ENCODE peak calls at places on chromosomes 5 and 9, in nine cellular contexts. K is RWPE1; A is epithelial cell of esophagus; J is right lobe of liver; P is fibroblast of lung; D is left ventricle myocardium inferior; C is neural crest cell; R is choroid plexus epithelial cell; L is activated CD8-positive, alpha-beta T cell treated with anti-CD3 and anti-CD28 coated beads for 36 hours. V is an unnamed sample.

GRCh38 chr9:121498487-121499176 is 1.0 kb downstream of the GGTA1 start:
- DNase-seq in K (peak), A (peak), J (no peak), P (peak), D (no peak), C (no peak), R (peak), L (peak), V (peak)

GRCh38 chr9:128916204-128916603 is 4.6 kb upstream of the PHYHD1 start:
- DNase-seq in K (no peak), A (peak), J (no peak), P (no peak), D (no peak), C (no peak), R (peak), L (no peak), V (peak)

GRCh38 chr5:79396265-79396664 is 117.7 kb downstream of the HOMER1 start:
- DNase-seq in K (no peak), A (peak), J (no peak), P (peak), D (no peak), C (no peak), R (peak), L (no peak), V (no peak)

GRCh38 chr5:72785796-72786195 is 30.7 kb upstream of the TNPO1 start:
- DNase-seq in K (no peak), A (peak), J (no peak), P (no peak), D (no peak), C (no peak), R (no peak), L (no peak), V (no peak)

GRCh38 chr5:143527808-143528207 is 124.3 kb upstream of the NR3C1 start:
- DNase-seq in K (peak), A (peak), J (no peak), P (no peak), D (no peak), C (no peak), R (peak), L (no peak), V (no peak)

GRCh38 chr5:146409081-146409671 is 38.0 kb upstream of the TCERG1 start:
- DNase-seq in K (peak), A (peak), J (no peak), P (no peak), D (no peak), C (no peak), R (peak), L (no peak), V (no peak)

GRCh38 chr5:150358261-150359095 is 981 bp downstream of the TCOF1 start:
- DNase-seq in K (no peak), A (peak), J (no peak), P (peak), D (no peak), C (no peak), R (no peak), L (no peak), V (no peak)

GRCh38 chr5:135631356-135631755 is 52.6 kb upstream of the CXCL14 start:
- DNase-seq in K (no peak), A (no peak), J (no peak), P (no peak), D (no peak), C (no peak), R (no peak), L (no peak), V (no peak)

GRCh38 chr9:82021198-82021597 is 32.6 kb downstream of the SPATA31D1 start:
- DNase-seq in K (peak), A (peak), J (peak), P (peak), D (no peak), C (no peak), R (peak), L (no peak), V (peak)

GRCh38 chr5:65483474-65484346 is 2.0 kb upstream of the ADAMTS6 start:
- DNase-seq in K (peak), A (peak), J (no peak), P (peak), D (no peak), C (no peak), R (peak), L (no peak), V (no peak)

GRCh38 chr5:151741678-151742423 is 16.6 kb downstream of the ATOX1 start:
- DNase-seq in K (peak), A (peak), J (no peak), P (peak), D (no peak), C (no peak), R (peak), L (no peak), V (no peak)

GRCh38 chr9:10265102-10265708 is 347.6 kb downstream of the PTPRD start:
- DNase-seq in K (peak), A (peak), J (no peak), P (peak), D (no peak), C (no peak), R (peak), L (no peak), V (no peak)

GRCh38 chr5:139634028-139634325 is 14.2 kb upstream of the CXXC5 start:
- DNase-seq in K (no peak), A (no peak), J (no peak), P (no peak), D (no peak), C (no peak), R (no peak), L (no peak), V (no peak)

GRCh38 chr9:134655101-134655500 is 13.5 kb downstream of the COL5A1 start:
- DNase-seq in K (no peak), A (no peak), J (no peak), P (no peak), D (peak), C (no peak), R (no peak), L (no peak), V (no peak)

GRCh38 chr5:96718635-96719077 is 56.5 kb downstream of the CAST start:
- DNase-seq in K (peak), A (peak), J (no peak), P (no peak), D (peak), C (no peak), R (no peak), L (no peak), V (peak)

GRCh38 chr5:16140944-16141343 is 38.6 kb downstream of the MARCHF11 start:
- DNase-seq in K (no peak), A (no peak), J (no peak), P (no peak), D (no peak), C (no peak), R (peak), L (no peak), V (no peak)

GRCh38 chr9:94928696-94929372 is 202.3 kb downstream of the AOPEP start:
- DNase-seq in K (no peak), A (no peak), J (no peak), P (no peak), D (no peak), C (no peak), R (peak), L (no peak), V (no peak)

GRCh38 chr5:122870219-122870856 is 24.9 kb downstream of the SNX24 start:
- DNase-seq in K (no peak), A (no peak), J (no peak), P (peak), D (no peak), C (no peak), R (peak), L (no peak), V (no peak)

GRCh38 chr9:111605041-111605559 is 5.7 kb upstream of the PTGR1 start:
- DNase-seq in K (no peak), A (no peak), J (peak), P (no peak), D (no peak), C (no peak), R (no peak), L (no peak), V (no peak)

GRCh38 chr9:134660407-134660806 is 18.8 kb downstream of the COL5A1 start:
- DNase-seq in K (no peak), A (no peak), J (no peak), P (no peak), D (no peak), C (no peak), R (peak), L (peak), V (no peak)

GRCh38 chr5:178318893-178319292 is 86.3 kb upstream of the PHYKPL start:
- DNase-seq in K (no peak), A (no peak), J (peak), P (no peak), D (no peak), C (no peak), R (no peak), L (no peak), V (no peak)

GRCh38 chr9:21806644-21807043 is 4.2 kb downstream of the MTAP start:
- DNase-seq in K (no peak), A (no peak), J (no peak), P (no peak), D (peak), C (no peak), R (no peak), L (no peak), V (no peak)

GRCh38 chr5:150605546-150605945 is 34.9 kb upstream of the SYNPO start:
- DNase-seq in K (no peak), A (no peak), J (no peak), P (no peak), D (peak), C (no peak), R (peak), L (no peak), V (no peak)

GRCh38 chr9:71685394-71685793 is 82.9 kb downstream of the CEMIP2 start:
- DNase-seq in K (no peak), A (no peak), J (no peak), P (no peak), D (no peak), C (no peak), R (no peak), L (peak), V (no peak)

GRCh38 chr9:80932181-80932580 is 757.2 kb downstream of the TLE1 start:
- DNase-seq in K (no peak), A (peak), J (no peak), P (peak), D (no peak), C (no peak), R (peak), L (no peak), V (no peak)

GRCh38 chr9:134316444-134317160 is 9.7 kb upstream of the RXRA start:
- DNase-seq in K (no peak), A (no peak), J (peak), P (peak), D (peak), C (no peak), R (no peak), L (no peak), V (peak)

GRCh38 chr5:80797428-80798024 is 142.7 kb upstream of the DHFR start:
- DNase-seq in K (no peak), A (no peak), J (no peak), P (no peak), D (no peak), C (no peak), R (no peak), L (no peak), V (no peak)

GRCh38 chr5:56229106-56229505 is 4.0 kb downstream of the ANKRD55 start:
- DNase-seq in K (no peak), A (no peak), J (no peak), P (no peak), D (no peak), C (no peak), R (no peak), L (no peak), V (no peak)

DNA sequence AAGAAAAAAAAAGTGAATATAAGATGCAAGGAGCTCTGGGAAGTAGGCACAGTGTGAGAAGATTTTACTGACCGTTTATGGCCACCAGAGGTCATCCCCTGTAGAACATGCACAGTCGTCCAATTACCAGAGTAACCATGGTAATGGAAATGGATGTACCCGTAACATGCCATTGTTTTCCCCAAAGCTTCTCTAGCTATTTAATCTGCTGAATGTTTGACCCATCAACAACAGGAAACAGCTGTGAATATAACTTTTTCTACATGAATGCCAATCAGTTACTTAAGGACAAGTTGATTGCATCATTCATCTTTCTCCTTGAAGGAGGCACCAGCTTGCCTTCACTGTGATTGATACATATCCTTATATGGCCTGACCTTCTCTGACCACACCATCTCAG is 1967.0 kb upstream of the CDH9 start:
- DNase-seq in K (no peak), A (no peak), J (no peak), P (no peak), D (no peak), C (no peak), R (peak), L (no peak), V (no peak)
- TF ChIP-seq CTCF in K (peak), A (no peak), J (peak), P (no peak), D (no peak), C (peak), R (no peak), L (no peak), V (no peak)

GRCh38 chr9:981491-981898 is 5.0 kb downstream of the DMRT3 start:
- DNase-seq in K (no peak), A (no peak), J (no peak), P (no peak), D (no peak), C (no peak), R (no peak), L (no peak), V (no peak)

GRCh38 chr9:980621-981020 is 4.2 kb downstream of the DMRT3 start:
- DNase-seq in K (no peak), A (no peak), J (no peak), P (no peak), D (no peak), C (no peak), R (no peak), L (no peak), V (no peak)

GRCh38 chr9:979983-980382 is 3.5 kb downstream of the DMRT3 start:
- DNase-seq in K (no peak), A (peak), J (no peak), P (no peak), D (no peak), C (no peak), R (no peak), L (no peak), V (no peak)

GRCh38 chr9:978117-978830 is 1.8 kb downstream of the DMRT3 start:
- DNase-seq in K (no peak), A (peak), J (no peak), P (no peak), D (no peak), C (no peak), R (no peak), L (no peak), V (no peak)

DNA sequence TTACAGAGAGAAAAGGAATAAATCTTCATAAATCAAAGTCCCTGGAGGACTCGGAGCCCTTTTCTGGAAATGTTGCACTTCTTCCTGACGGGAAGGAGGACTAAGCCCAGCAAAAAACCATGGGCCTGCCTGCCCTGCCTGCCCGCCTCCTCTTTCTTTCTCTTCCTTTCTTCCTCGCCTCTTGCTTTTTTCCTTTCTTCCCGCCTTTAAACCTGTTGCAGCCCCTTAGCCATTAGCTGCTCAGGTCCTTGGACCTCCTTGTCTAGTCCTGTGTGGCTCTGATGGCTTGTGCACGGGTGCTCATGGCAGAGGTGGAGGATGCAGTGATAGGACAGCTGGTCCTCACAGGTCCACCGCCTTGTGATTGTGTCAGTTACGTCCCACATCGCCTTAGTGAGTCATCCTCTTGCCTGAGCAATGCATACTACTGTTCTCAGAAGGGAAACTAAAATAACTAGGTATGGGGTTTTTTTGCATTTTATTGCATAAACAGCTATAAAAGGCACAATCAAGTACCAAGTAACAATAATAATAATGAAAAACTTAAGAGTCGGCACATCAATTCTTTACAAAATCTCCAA is 6.3 kb downstream of the DMRT3 start:
- DNase-seq in K (no peak), A (peak), J (no peak), P (no peak), D (no peak), C (no peak), R (no peak), L (no peak), V (no peak)
- TF ChIP-seq CTCF in K (no peak), A (no peak), J (no peak), P (no peak), D (no peak), C (no peak), R (no peak), L (no peak), V (no peak)

DNA sequence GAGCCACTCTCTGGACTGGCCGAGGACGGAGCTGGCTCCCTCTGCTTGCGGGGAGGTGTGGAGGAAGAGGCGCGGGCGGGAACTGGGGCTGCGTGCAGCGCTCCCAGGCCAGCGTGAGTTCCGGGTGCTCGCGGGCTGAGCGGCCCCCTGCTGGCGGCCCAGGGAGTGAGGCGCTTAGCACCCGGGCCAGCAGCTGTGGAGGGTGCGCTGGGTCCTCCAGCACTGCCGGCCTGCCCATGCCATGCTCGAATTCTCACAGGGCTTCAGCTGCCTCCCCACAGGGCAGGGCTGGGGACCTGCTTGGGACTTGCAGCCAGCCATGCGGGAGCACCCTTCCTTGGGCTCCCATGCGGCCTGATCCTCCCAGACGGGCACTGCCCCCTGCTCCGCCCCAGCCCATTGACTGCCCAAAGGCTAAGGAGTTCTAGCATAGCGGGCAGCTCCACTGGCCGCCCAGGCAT is 416.9 kb downstream of the MRPS30 start:
- DNase-seq in K (no peak), A (no peak), J (no peak), P (no peak), D (no peak), C (no peak), R (no peak), L (no peak), V (no peak)
- TF ChIP-seq CTCF in K (no peak), A (no peak), J (no peak), P (no peak), D (no peak), C (no peak), R (no peak), L (no peak), V (no peak)

DNA sequence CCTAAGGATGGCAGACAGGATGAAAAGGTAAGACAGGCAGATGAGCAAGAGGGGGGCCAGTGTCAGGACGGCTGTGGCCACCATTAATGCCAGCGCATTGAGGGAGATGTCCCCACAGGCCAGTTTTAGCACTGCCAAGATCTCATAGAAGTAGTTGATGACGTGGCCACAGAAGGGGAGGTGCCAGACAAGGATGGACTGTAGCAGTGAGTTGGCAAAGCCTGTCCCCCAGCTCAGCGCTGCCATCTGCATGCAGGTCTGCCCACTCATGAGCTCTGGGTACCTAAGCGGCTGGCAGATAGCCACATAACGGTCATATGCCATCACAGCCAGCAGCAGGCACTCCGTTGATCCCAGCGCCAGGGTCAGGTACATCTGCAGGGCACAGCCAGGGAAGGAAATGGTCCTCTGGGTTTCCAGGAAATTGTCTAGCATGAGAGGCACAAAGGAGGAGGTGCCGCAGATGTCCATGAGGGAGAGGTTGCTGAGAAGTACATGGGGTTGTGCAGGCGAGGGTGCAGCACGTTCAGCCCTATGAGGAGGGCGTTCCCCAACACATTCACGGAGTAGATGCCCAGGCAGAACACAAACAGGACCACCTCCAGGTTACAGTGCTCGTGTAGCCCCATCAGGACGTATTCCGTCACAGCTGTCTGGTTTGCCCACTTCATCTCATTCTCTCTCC is 10.7 kb downstream of the OR13J1 start:
- DNase-seq in K (no peak), A (peak), J (no peak), P (peak), D (no peak), C (no peak), R (no peak), L (peak), V (no peak)
- TF ChIP-seq CTCF in K (no peak), A (no peak), J (no peak), P (no peak), D (no peak), C (no peak), R (no peak), L (no peak), V (no peak)

GRCh38 chr5:176750144-176750543 is 60.2 kb upstream of the UNC5A start:
- DNase-seq in K (no peak), A (no peak), J (peak), P (no peak), D (no peak), C (no peak), R (no peak), L (no peak), V (no peak)
- TF ChIP-seq CTCF in K (no peak), A (no peak), J (no peak), P (no peak), D (no peak), C (no peak), R (no peak), L (no peak), V (no peak)

V was measured in heart left ventricle.